ENCODE peak calls at places on chromosome 13, in five cellular contexts. J is adrenal gland, T is left ventricle myocardium inferior, B is endothelial cell of umbilical vein, D is pancreas. I is an unnamed sample. For H3K4me1, the result is how much of the 10 kb centered on the place peaks cover.

GRCh38 chr13:30806784-30807183 is 71.4 kb downstream of the ALOX5AP start:
- DNase-seq in J (no peak), T (no peak), B (peak), D (no peak), I (no peak)

GRCh38 chr13:60933638-60934037 is 482.0 kb downstream of the PCDH20 start:
- DNase-seq in J (no peak), T (no peak), B (no peak), D (no peak), I (no peak)

GRCh38 chr13:110505594-110505993 is 55.9 kb downstream of the RAB20 start:
- DNase-seq in J (no peak), T (no peak), B (no peak), D (no peak), I (no peak)

GRCh38 chr13:92896842-92897241 is 329.8 kb upstream of the GPC6 start:
- DNase-seq in J (no peak), T (no peak), B (no peak), D (no peak), I (no peak)

GRCh38 chr13:101289764-101290163 is 126.5 kb downstream of the NALCN start:
- DNase-seq in J (no peak), T (no peak), B (peak), D (no peak), I (no peak)

GRCh38 chr13:37446503-37446902 is 152.1 kb downstream of the POSTN start:
- DNase-seq in J (no peak), T (no peak), B (no peak), D (no peak), I (no peak)

GRCh38 chr13:94119360-94119936 is 360.0 kb downstream of the DCT start:
- DNase-seq in J (no peak), T (no peak), B (no peak), D (no peak), I (no peak)

GRCh38 chr13:72820156-72820897 is 38.4 kb downstream of the PIBF1 start:
- DNase-seq in J (no peak), T (no peak), B (no peak), D (no peak), I (no peak)

GRCh38 chr13:94252209-94252608 is 227.3 kb downstream of the DCT start:
- DNase-seq in J (no peak), T (no peak), B (no peak), D (no peak), I (no peak)

GRCh38 chr13:51734786-51735185 is 69.2 kb downstream of the DHRS12 start:
- DNase-seq in J (no peak), T (no peak), B (no peak), D (no peak), I (no peak)

GRCh38 chr13:34822681-34823080 is 119.4 kb upstream of the NBEA start:
- DNase-seq in J (no peak), T (no peak), B (no peak), D (no peak), I (no peak)

GRCh38 chr13:49042476-49042875 is 66.8 kb downstream of the FNDC3A start:
- DNase-seq in J (no peak), T (no peak), B (no peak), D (no peak), I (no peak)

GRCh38 chr13:100235311-100235901 is 146.5 kb downstream of the PCCA start:
- DNase-seq in J (no peak), T (no peak), B (peak), D (no peak), I (peak)

GRCh38 chr13:37102896-37103295 is 2.6 kb downstream of the CSNK1A1L start:
- DNase-seq in J (no peak), T (no peak), B (no peak), D (no peak), I (no peak)

GRCh38 chr13:27919934-27920676 is at the start of gene PDX1:
- DNase-seq in J (no peak), T (peak), B (no peak), D (peak), I (peak)

GRCh38 chr13:21322304-21322965 is 136.7 kb downstream of the ZDHHC20 start:
- DNase-seq in J (no peak), T (no peak), B (no peak), D (no peak), I (no peak)

GRCh38 chr13:113472355-113473025 is 18.0 kb downstream of the DCUN1D2 start:
- DNase-seq in J (peak), T (no peak), B (peak), D (no peak), I (no peak)

GRCh38 chr13:94431569-94431968 is 47.9 kb downstream of the DCT start:
- DNase-seq in J (no peak), T (no peak), B (no peak), D (no peak), I (no peak)

GRCh38 chr13:68714292-68714691 is 1393.3 kb upstream of the ATXN8OS start:
- DNase-seq in J (no peak), T (no peak), B (no peak), D (no peak), I (no peak)

GRCh38 chr13:98108330-98108729 is 34.6 kb upstream of the FARP1 start:
- DNase-seq in J (no peak), T (no peak), B (no peak), D (no peak), I (no peak)

GRCh38 chr13:113049521-113049941 is 56.1 kb upstream of the F7 start:
- DNase-seq in J (no peak), T (peak), B (no peak), D (peak), I (peak)

GRCh38 chr13:53250272-53250875 is 221.8 kb downstream of the OLFM4 start:
- DNase-seq in J (no peak), T (no peak), B (peak), D (no peak), I (no peak)

GRCh38 chr13:63540042-63540441 is 2124.4 kb upstream of the PCDH20 start:
- DNase-seq in J (no peak), T (no peak), B (no peak), D (no peak), I (no peak)

GRCh38 chr13:93413972-93414717 is 187.5 kb downstream of the GPC6 start:
- DNase-seq in J (no peak), T (no peak), B (no peak), D (no peak), I (no peak)

GRCh38 chr13:90416519-90416918 is 931.0 kb upstream of the MIR17HG start:
- DNase-seq in J (no peak), T (no peak), B (peak), D (no peak), I (no peak)

GRCh38 chr13:77316430-77316829 is 10.5 kb downstream of the MYCBP2 start:
- DNase-seq in J (no peak), T (no peak), B (peak), D (no peak), I (no peak)
- H3K4me1 ChIP-seq in J (under half), T (half or more), B (under half), D (under half), I (half or more)

DNA sequence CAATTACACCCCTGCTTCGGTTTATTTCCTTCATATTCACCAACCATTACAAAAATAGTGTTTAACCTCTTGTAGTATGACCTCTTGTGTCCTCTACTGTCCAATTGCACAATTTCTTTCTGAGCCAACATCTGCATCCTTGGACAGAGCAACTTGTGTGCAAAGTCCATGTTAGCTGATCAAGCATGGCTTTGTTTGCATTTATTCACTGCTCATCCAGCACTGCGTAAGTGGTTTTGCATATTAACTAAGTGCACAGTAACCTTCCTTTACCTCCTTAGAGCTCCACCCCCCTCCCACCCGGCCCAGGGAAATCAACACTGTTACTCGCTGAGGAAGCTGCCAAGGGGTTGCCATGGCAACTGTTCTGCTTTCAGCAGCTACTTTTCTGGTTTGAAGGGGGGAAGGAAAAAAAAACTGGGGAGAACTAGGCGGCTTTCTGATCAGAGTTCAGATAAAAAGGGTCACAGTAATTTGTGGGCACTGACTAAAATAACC is 153.5 kb upstream of the KLF12 start:
- DNase-seq in J (peak), T (peak), B (peak), D (peak), I (peak)
- H3K4me3 ChIP-seq in J (no peak), T (peak), B (no peak), D (no peak), I (peak)

GRCh38 chr13:41383400-41383799 is 72.3 kb downstream of the NAA16 start:
- DNase-seq in J (no peak), T (no peak), B (peak), D (no peak), I (no peak)

GRCh38 chr13:41386206-41386605 is 71.1 kb upstream of the RGCC start:
- DNase-seq in J (no peak), T (no peak), B (no peak), D (no peak), I (no peak)

GRCh38 chr13:41389580-41389979 is 67.8 kb upstream of the RGCC start:
- DNase-seq in J (no peak), T (no peak), B (no peak), D (no peak), I (no peak)

GRCh38 chr13:41388143-41388881 is 69.0 kb upstream of the RGCC start:
- DNase-seq in J (no peak), T (no peak), B (no peak), D (no peak), I (no peak)

DNA sequence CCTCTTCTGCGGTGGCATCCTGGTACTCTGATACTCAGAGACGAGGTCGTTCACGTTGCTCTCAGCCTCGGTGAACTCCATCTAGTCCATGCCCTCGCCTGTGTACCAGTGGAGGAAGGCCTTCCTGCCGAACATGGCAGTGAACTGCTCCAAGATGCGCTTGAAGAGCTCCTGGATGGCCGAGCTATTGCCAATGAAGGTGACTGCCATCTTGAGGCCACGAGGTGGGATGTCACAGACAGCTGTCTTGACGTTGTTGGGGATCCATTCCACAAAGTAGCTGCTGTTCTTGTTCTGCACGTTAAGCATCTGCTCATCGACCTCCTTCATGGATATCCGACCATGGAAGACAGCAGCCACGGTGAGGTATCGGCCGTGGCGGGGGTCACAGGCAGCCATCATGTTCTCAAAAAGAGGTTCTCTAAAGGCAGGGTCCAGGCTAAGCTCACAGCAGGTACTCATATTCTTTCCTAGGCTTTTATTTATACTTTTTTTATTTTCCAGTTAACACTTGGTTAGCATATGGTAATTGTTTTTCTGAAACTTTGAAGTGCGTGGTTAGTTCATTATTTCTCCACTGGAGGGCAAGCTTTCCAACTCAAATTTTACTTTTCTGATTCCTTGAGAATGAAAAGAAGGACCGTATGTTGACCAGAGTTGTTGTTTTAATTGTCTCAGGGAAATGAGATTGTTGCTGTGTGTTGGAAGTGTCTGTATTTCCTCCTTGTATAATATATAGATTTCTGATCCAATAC is 72.4 kb upstream of the RGCC start:
- DNase-seq in J (no peak), T (no peak), B (peak), D (no peak), I (no peak)
- TF ChIP-seq CTCF in J (peak), T (peak), B (peak), D (peak), I (peak)

DNA sequence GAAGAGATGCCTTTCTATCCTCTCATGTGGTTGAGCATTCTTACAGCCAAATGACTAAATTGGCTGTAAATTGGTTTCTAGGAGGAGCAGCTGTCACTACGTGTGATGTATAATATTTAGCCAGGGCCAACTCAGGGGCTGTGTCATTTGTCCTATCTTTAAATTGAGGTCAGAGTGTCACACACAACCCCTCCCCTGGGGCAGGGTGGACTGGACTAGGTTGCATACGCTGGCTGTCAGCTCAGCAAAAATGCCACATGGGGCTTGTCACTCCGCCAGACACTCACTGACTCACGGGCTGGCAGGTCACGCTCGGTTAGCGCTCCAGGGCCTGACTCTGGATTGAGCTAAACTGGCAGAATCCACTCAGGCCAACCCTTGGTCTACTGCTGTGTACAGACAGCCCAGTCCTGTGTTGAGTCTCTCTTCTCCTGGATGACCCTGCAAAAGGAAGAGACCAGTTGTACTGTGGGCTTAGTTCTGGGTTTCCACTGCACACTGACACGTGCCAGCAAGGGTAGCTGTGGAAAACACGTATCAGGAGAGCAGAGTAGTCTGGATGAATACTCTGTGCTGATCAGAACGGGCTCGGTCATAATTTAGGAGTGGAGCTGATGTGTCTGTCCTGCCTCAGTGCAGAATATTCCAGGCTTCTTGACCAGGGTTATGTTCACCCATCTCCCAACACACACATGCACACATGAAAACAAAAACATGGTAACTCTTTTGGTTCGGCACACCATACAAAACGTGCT is 29.1 kb downstream of the SHISA2 start:
- DNase-seq in J (peak), T (peak), B (no peak), D (peak), I (peak)
- H3K4me1 ChIP-seq in J (under half), T (half or more), B (half or more), D (under half), I (under half)

GRCh38 chr13:55566779-55567178 is 1573.9 kb upstream of the PRR20A start:
- DNase-seq in J (no peak), T (no peak), B (no peak), D (no peak), I (no peak)
- H3K4me3 ChIP-seq in J (no peak), T (no peak), B (no peak), D (no peak), I (no peak)

I was measured in heart right ventricle.